ENCODE peak calls at places on chromosome 10, in six cellular contexts. X is testis, P is amygdala, U is adrenal gland, T is natural killer cell, M is retina. J is an unnamed sample.

GRCh38 chr10:100163704-100164621 is 21.9 kb downstream of the ERLIN1 start:
- DNase-seq in P (no peak), X (no peak), M (no peak), U (no peak), T (no peak), J (no peak)

GRCh38 chr10:104689105-104689504 is 48.0 kb downstream of the SORCS3 start:
- DNase-seq in P (no peak), T (no peak), M (no peak), X (no peak), U (no peak), J (no peak)

GRCh38 chr10:132960071-132960472 is 17.7 kb upstream of the CFAP46 start:
- DNase-seq in P (no peak), X (no peak), U (peak), M (no peak), T (no peak), J (no peak)

GRCh38 chr10:71752391-71753090 is 20.8 kb downstream of the VSIR start:
- DNase-seq in P (no peak), U (no peak), M (peak), T (no peak), X (no peak), J (no peak)

GRCh38 chr10:51706225-51706624 is 6.8 kb upstream of the CSTF2T start:
- DNase-seq in T (no peak), M (no peak), X (peak), U (peak), P (no peak), J (peak)

GRCh38 chr10:75466886-75467285 is 35.5 kb downstream of the LRMDA start:
- DNase-seq in X (no peak), T (no peak), P (no peak), M (no peak), U (no peak), J (peak)

GRCh38 chr10:30114871-30115270 is 55.5 kb upstream of the JCAD start:
- DNase-seq in P (no peak), M (peak), X (peak), U (no peak), T (no peak), J (no peak)

GRCh38 chr10:130194991-130195645 is 58.9 kb downstream of the GLRX3 start:
- DNase-seq in X (no peak), P (no peak), T (no peak), U (no peak), M (no peak), J (peak)

GRCh38 chr10:75261813-75262725 is 26.3 kb upstream of the COMTD1 start:
- DNase-seq in X (no peak), U (no peak), M (peak), P (no peak), T (no peak), J (no peak)

GRCh38 chr10:76082956-76083355 is 651.5 kb downstream of the LRMDA start:
- DNase-seq in P (no peak), X (no peak), M (peak), T (no peak), U (no peak), J (no peak)

GRCh38 chr10:368579-369255 is 233.5 kb downstream of the ZMYND11 start:
- DNase-seq in X (no peak), M (peak), U (no peak), T (no peak), P (no peak), J (no peak)

GRCh38 chr10:59839576-59839975 is 66.8 kb downstream of the CCDC6 start:
- DNase-seq in M (no peak), T (no peak), P (no peak), X (no peak), U (no peak), J (no peak)

GRCh38 chr10:8049151-8049873 is 5.2 kb upstream of the GATA3 start:
- DNase-seq in T (no peak), M (peak), X (no peak), P (no peak), U (no peak), J (no peak)

GRCh38 chr10:118531105-118531851 is 64.2 kb downstream of the PRLHR start:
- DNase-seq in M (no peak), U (peak), T (no peak), X (peak), P (no peak), J (peak)

GRCh38 chr10:10821926-10822325 is 195.7 kb upstream of the CELF2 start:
- DNase-seq in M (no peak), T (no peak), X (no peak), P (no peak), U (no peak), J (no peak)

GRCh38 chr10:46550795-46551700 is 5.4 kb downstream of the GPRIN2 start:
- DNase-seq in T (peak), M (no peak), P (no peak), X (peak), U (no peak), J (peak)

GRCh38 chr10:83545901-83546391 is 593.4 kb upstream of the GHITM start:
- DNase-seq in T (no peak), M (peak), U (no peak), X (no peak), P (no peak), J (no peak)

GRCh38 chr10:68561804-68562649 is 1.9 kb downstream of the TET1 start:
- DNase-seq in M (peak), U (no peak), X (peak), P (no peak), T (no peak), J (no peak)

GRCh38 chr10:34859170-34859569 is 44.1 kb upstream of the PARD3 start:
- DNase-seq in P (no peak), T (no peak), X (no peak), M (no peak), U (peak), J (no peak)

GRCh38 chr10:70265032-70265689 is 18.6 kb downstream of the NPFFR1 start:
- DNase-seq in M (no peak), X (no peak), U (no peak), T (no peak), P (no peak), J (no peak)

GRCh38 chr10:57849726-57850357 is 417.9 kb downstream of the IPMK start:
- DNase-seq in T (no peak), U (no peak), X (no peak), P (no peak), M (no peak), J (no peak)

GRCh38 chr10:71525102-71525501 is 128.4 kb downstream of the CDH23 start:
- DNase-seq in P (no peak), X (no peak), T (no peak), U (no peak), M (no peak), J (no peak)

GRCh38 chr10:50360486-50360885 is 109.2 kb upstream of the ASAH2 start:
- DNase-seq in T (no peak), P (no peak), X (no peak), U (no peak), M (no peak), J (no peak)

GRCh38 chr10:79159141-79159619 is 90.4 kb downstream of the ZMIZ1 start:
- DNase-seq in M (peak), P (no peak), U (peak), T (no peak), X (peak), J (peak)

GRCh38 chr10:80271416-80271815 is 18.0 kb downstream of the MAT1A start:
- DNase-seq in P (no peak), T (no peak), M (no peak), X (no peak), U (no peak), J (no peak)

GRCh38 chr10:124091646-124092269 is 1.6 kb downstream of the CHST15 start:
- DNase-seq in U (peak), M (peak), P (no peak), T (no peak), X (peak), J (peak)

GRCh38 chr10:108112218-108112617 is 947.7 kb upstream of the SORCS1 start:
- DNase-seq in X (no peak), P (no peak), M (no peak), U (no peak), T (no peak), J (no peak)

GRCh38 chr10:16965740-16966447 is 148.7 kb upstream of the RSU1 start:
- DNase-seq in T (no peak), U (peak), P (no peak), M (peak), X (peak), J (no peak)

GRCh38 chr10:61313460-61313859 is 139.7 kb downstream of the TMEM26 start:
- DNase-seq in X (no peak), P (no peak), U (no peak), T (no peak), M (no peak), J (no peak)

GRCh38 chr10:27779462-27779861 is 33.8 kb upstream of the MKX start:
- DNase-seq in X (no peak), P (no peak), U (no peak), M (no peak), T (no peak), J (no peak)

GRCh38 chr10:124998624-124999291 is 56.8 kb downstream of the ZRANB1 start:
- DNase-seq in U (peak), P (no peak), X (peak), T (no peak), M (no peak), J (no peak)

GRCh38 chr10:89295597-89295996 is 6.2 kb upstream of the IFIT2 start:
- DNase-seq in P (no peak), T (no peak), M (no peak), U (no peak), X (no peak), J (no peak)

GRCh38 chr10:96992721-96993120 is 160.6 kb downstream of the LCOR start:
- DNase-seq in U (no peak), X (no peak), M (no peak), T (no peak), P (no peak), J (no peak)

GRCh38 chr10:31819393-31819820 is 109.2 kb downstream of the ARHGAP12 start:
- DNase-seq in X (no peak), T (no peak), P (no peak), U (no peak), M (no peak), J (peak)

GRCh38 chr10:125799446-125799845 is 23.6 kb downstream of the UROS start:
- DNase-seq in T (no peak), U (no peak), M (no peak), X (no peak), P (no peak), J (no peak)

GRCh38 chr10:119022846-119023552 is 6.5 kb upstream of the NANOS1 start:
- DNase-seq in T (no peak), X (no peak), U (no peak), M (no peak), P (no peak), J (no peak)

GRCh38 chr10:6956562-6956961 is 376.5 kb upstream of the PRKCQ start:
- DNase-seq in T (no peak), P (no peak), M (no peak), X (no peak), U (no peak), J (no peak)

J was measured in psoas muscle.